ENCODE peak calls at places on chromosomes 13 and 19, in four cellular contexts. One of them, this sample, is unnamed.

GRCh38 chr13:98783856-98784478 is 31.5 kb upstream of the SLC15A1 start:
- DNase-seq in WTC11: no peak
- DNase-seq in endothelial cell of umbilical vein: no peak
- DNase-seq in A549: no peak
- DNase-seq in this sample: no peak

GRCh38 chr13:29901714-29902631 is 51.6 kb upstream of the UBL3 start:
- DNase-seq in A549: peak
- DNase-seq in endothelial cell of umbilical vein: peak
- DNase-seq in WTC11: no peak
- DNase-seq in this sample: peak

GRCh38 chr13:76795701-76796695 is 90.2 kb downstream of the KCTD12 start:
- DNase-seq in A549: no peak
- DNase-seq in endothelial cell of umbilical vein: peak
- DNase-seq in WTC11: no peak
- DNase-seq in this sample: no peak

GRCh38 chr13:59914556-59914955 is 249.2 kb downstream of the DIAPH3 start:
- DNase-seq in A549: peak
- DNase-seq in endothelial cell of umbilical vein: no peak
- DNase-seq in WTC11: no peak
- DNase-seq in this sample: no peak

GRCh38 chr19:9054768-9055167 is 32.1 kb upstream of the OR1M1 start:
- DNase-seq in endothelial cell of umbilical vein: no peak
- DNase-seq in WTC11: peak
- DNase-seq in A549: peak
- DNase-seq in this sample: no peak

GRCh38 chr13:19860884-19861655 is 2.4 kb downstream of the ZMYM5 start:
- DNase-seq in endothelial cell of umbilical vein: peak
- DNase-seq in A549: peak
- DNase-seq in WTC11: no peak
- DNase-seq in this sample: peak

GRCh38 chr19:33545209-33545981 is 23.8 kb upstream of the PEPD start:
- DNase-seq in endothelial cell of umbilical vein: no peak
- DNase-seq in A549: no peak
- DNase-seq in WTC11: no peak
- DNase-seq in this sample: no peak

GRCh38 chr19:38803543-38803942 is 9.2 kb downstream of the LGALS4 start:
- DNase-seq in endothelial cell of umbilical vein: no peak
- DNase-seq in WTC11: no peak
- DNase-seq in A549: no peak
- DNase-seq in this sample: no peak

GRCh38 chr19:1525343-1525742 is 1.5 kb downstream of the PLK5 start:
- DNase-seq in A549: no peak
- DNase-seq in endothelial cell of umbilical vein: no peak
- DNase-seq in WTC11: no peak
- DNase-seq in this sample: no peak

GRCh38 chr13:46315036-46315435 is 72.0 kb downstream of the RUBCNL start:
- DNase-seq in endothelial cell of umbilical vein: no peak
- DNase-seq in WTC11: no peak
- DNase-seq in A549: no peak
- DNase-seq in this sample: no peak
- TF ChIP-seq MAX in endothelial cell of umbilical vein: no peak
- TF ChIP-seq MAX in WTC11: no peak
- TF ChIP-seq MAX in A549: no peak
- TF ChIP-seq MAX in this sample: no peak

DNA sequence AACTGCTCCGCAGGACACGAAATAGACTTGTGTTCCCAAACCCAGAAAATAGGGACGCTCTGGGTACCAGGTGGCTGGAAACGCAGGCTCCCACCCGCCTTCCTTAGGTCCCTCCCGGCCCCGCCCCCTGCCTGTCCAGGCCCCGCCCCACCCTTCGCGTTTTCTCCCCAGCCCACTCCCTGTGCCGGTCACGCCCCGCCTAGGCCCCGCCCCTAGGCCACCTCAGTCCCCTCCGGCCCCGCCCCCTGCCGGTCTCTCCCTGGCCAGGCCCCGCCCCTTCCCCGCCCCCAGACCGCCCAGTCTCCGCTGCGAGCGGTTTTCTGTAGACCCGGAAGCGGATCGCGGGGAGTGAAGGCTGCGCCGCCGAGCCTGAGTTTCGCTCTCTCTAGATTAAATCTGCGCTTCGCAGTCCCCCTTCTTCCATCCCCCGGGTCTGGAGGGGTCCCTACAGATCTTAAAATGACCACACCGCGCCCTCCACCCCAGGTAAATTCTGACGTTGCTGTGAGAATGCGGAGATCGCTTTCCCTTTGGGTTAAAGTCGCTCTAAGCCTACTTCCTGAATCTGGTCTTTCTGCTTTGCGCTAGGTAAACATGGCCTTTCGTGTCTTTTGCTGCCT is 3.7 kb upstream of the ZNF665 start:
- DNase-seq in A549: no peak
- DNase-seq in endothelial cell of umbilical vein: peak
- DNase-seq in WTC11: peak
- DNase-seq in this sample: peak
- TF ChIP-seq CTCF in A549: no peak
- TF ChIP-seq CTCF in endothelial cell of umbilical vein: no peak
- TF ChIP-seq CTCF in WTC11: no peak
- TF ChIP-seq CTCF in this sample: no peak

GRCh38 chr19:51251453-51251790 is 542 bp downstream of the SIGLECL1 start:
- DNase-seq in A549: peak
- DNase-seq in endothelial cell of umbilical vein: no peak
- DNase-seq in WTC11: no peak
- DNase-seq in this sample: no peak
- TF ChIP-seq MAX in A549: no peak
- TF ChIP-seq MAX in endothelial cell of umbilical vein: no peak
- TF ChIP-seq MAX in WTC11: no peak
- TF ChIP-seq MAX in this sample: no peak

GRCh38 chr13:97433727-97434416 is at the start of gene RAP2A:
- DNase-seq in A549: peak
- DNase-seq in endothelial cell of umbilical vein: peak
- DNase-seq in WTC11: peak
- DNase-seq in this sample: peak
- TF ChIP-seq CTCF in A549: no peak
- TF ChIP-seq CTCF in endothelial cell of umbilical vein: no peak
- TF ChIP-seq CTCF in WTC11: no peak
- TF ChIP-seq CTCF in this sample: no peak

GRCh38 chr19:41192574-41193419 is at the start of gene CYP2S1:
- DNase-seq in WTC11: peak
- DNase-seq in A549: peak
- DNase-seq in endothelial cell of umbilical vein: no peak
- DNase-seq in this sample: no peak
- TF ChIP-seq MAX in WTC11: no peak
- TF ChIP-seq MAX in A549: peak
- TF ChIP-seq MAX in endothelial cell of umbilical vein: no peak
- TF ChIP-seq MAX in this sample: no peak

DNA sequence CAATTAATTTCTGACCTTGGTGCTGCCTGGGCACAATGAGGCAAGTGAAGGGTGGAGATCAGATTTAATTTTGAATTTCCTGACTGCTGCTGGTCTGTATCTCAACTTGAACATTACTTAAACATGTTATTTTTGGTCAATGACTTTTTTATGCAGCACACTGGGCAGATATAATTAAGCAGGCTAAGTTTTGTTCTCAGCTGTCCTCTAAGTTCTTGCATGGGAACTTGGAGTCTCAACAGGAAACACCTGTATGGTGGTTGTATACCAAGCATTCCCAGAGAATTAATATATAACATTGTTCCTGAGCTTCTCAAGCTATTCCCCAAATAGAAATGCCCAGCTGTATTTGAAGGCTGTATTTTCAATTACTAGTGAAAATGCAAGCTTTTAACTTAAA is 113.5 kb upstream of the EDNRB start:
- DNase-seq in endothelial cell of umbilical vein: peak
- DNase-seq in WTC11: no peak
- DNase-seq in A549: no peak
- DNase-seq in this sample: no peak
- TF ChIP-seq CTCF in endothelial cell of umbilical vein: no peak
- TF ChIP-seq CTCF in WTC11: no peak
- TF ChIP-seq CTCF in A549: no peak
- TF ChIP-seq CTCF in this sample: no peak

GRCh38 chr19:42317535-42317934 is 4.4 kb downstream of the TMEM145 start:
- DNase-seq in WTC11: no peak
- DNase-seq in A549: no peak
- DNase-seq in endothelial cell of umbilical vein: no peak
- DNase-seq in this sample: no peak

GRCh38 chr19:42313840-42314755 is 989 bp downstream of the TMEM145 start:
- DNase-seq in A549: no peak
- DNase-seq in endothelial cell of umbilical vein: no peak
- DNase-seq in WTC11: no peak
- DNase-seq in this sample: no peak

GRCh38 chr19:42313096-42313839 is at the start of gene TMEM145:
- DNase-seq in endothelial cell of umbilical vein: peak
- DNase-seq in A549: peak
- DNase-seq in WTC11: peak
- DNase-seq in this sample: peak

GRCh38 chr19:42316223-42317211 is 3.4 kb downstream of the TMEM145 start:
- DNase-seq in WTC11: no peak
- DNase-seq in A549: peak
- DNase-seq in endothelial cell of umbilical vein: no peak
- DNase-seq in this sample: peak

GRCh38 chr19:42315024-42315423 is 1.9 kb downstream of the TMEM145 start:
- DNase-seq in A549: no peak
- DNase-seq in endothelial cell of umbilical vein: no peak
- DNase-seq in WTC11: no peak
- DNase-seq in this sample: no peak
- TF ChIP-seq MAX in A549: no peak
- TF ChIP-seq MAX in endothelial cell of umbilical vein: no peak
- TF ChIP-seq MAX in WTC11: no peak
- TF ChIP-seq MAX in this sample: no peak

GRCh38 chr19:48713041-48713863 is 6.3 kb downstream of the MAMSTR start:
- DNase-seq in A549: peak
- DNase-seq in WTC11: peak
- DNase-seq in endothelial cell of umbilical vein: no peak
- DNase-seq in this sample: peak
- TF ChIP-seq CTCF in A549: no peak
- TF ChIP-seq CTCF in WTC11: no peak
- TF ChIP-seq CTCF in endothelial cell of umbilical vein: peak
- TF ChIP-seq CTCF in this sample: peak

This sample was measured in NB4.